ENCODE peak calls at places on chromosome 16, in eight cellular contexts. Q is WTC11; Y is MCF 10A; C is hypothalamus; G is mucosa of descending colon; E is activated CD8-positive, alpha-beta T cell treated with anti-CD3 and anti-CD28 coated beads, Interleukin-2, amount 10 ng/mL, durations not matched to agents 7 days and 5 days; L is heart right ventricle; F is T-helper 1 cell. M is an unnamed sample.

GRCh38 chr16:69620564-69620963 is 54.8 kb downstream of the NFAT5 start:
- DNase-seq in Q (no peak), Y (no peak), C (no peak), G (no peak), E (no peak), L (no peak), F (no peak), M (peak; percentile 45)

GRCh38 chr16:74496054-74496453 is 74.8 kb upstream of the CLEC18B start:
- DNase-seq in Q (no peak), Y (no peak), C (no peak), G (no peak), E (no peak), L (no peak), F (no peak), M (no peak)

GRCh38 chr16:31072540-31073072 is 1.4 kb downstream of the ZNF668 start:
- DNase-seq in Q (no peak), Y (peak; percentile 17), C (no peak), G (no peak), E (peak; percentile 58), L (no peak), F (no peak), M (peak; percentile 41)

GRCh38 chr16:84751947-84752346 is 52.1 kb downstream of the USP10 start:
- DNase-seq in Q (no peak), Y (peak; percentile 68), C (no peak), G (no peak), E (no peak), L (no peak), F (no peak), M (peak; percentile 35)

GRCh38 chr16:31216552-31217530 is at the start of gene PYDC1:
- DNase-seq in Q (peak; percentile 61), Y (no peak), C (no peak), G (no peak), E (no peak), L (no peak), F (no peak), M (no peak)

GRCh38 chr16:84341533-84342295 is 26.6 kb upstream of the ATP2C2 start:
- DNase-seq in Q (no peak), Y (no peak), C (no peak), G (peak; percentile 86), E (no peak), L (no peak), F (no peak), M (no peak)

GRCh38 chr16:53042235-53042645 is 10.5 kb downstream of the CHD9NB start:
- DNase-seq in Q (no peak), Y (no peak), C (no peak), G (no peak), E (no peak), L (no peak), F (no peak), M (no peak)

GRCh38 chr16:83970430-83970815 is 2.4 kb downstream of the NECAB2 start:
- DNase-seq in Q (no peak), Y (no peak), C (no peak), G (no peak), E (no peak), L (no peak), F (no peak), M (no peak)

GRCh38 chr16:48511071-48511540 is 98.9 kb downstream of the N4BP1 start:
- DNase-seq in Q (no peak), Y (peak; percentile 83), C (no peak), G (no peak), E (no peak), L (no peak), F (no peak), M (peak; percentile 87)

GRCh38 chr16:59696495-59696894 is 962.4 kb upstream of the GOT2 start:
- DNase-seq in Q (no peak), Y (no peak), C (no peak), G (no peak), E (no peak), L (no peak), F (no peak), M (no peak)

GRCh38 chr16:54477766-54478165 is 191.2 kb upstream of the IRX3 start:
- DNase-seq in Q (no peak), Y (no peak), C (no peak), G (no peak), E (no peak), L (no peak), F (no peak), M (no peak)

M was measured in AG10803.